ENCODE peak calls at places on chromosomes 3 and 15, in four cellular contexts. One of them, this sample, is unnamed.

GRCh38 chr3:63877737-63878393 is 14.2 kb downstream of the ATXN7 start:
- DNase-seq in lower lobe of right lung: no peak
- DNase-seq in CD8-positive, alpha-beta T cell: no peak
- DNase-seq in fibroblast of pulmonary artery: no peak
- DNase-seq in this sample: no peak

GRCh38 chr3:184016820-184017671 is 638 bp downstream of the ABCC5 start:
- DNase-seq in CD8-positive, alpha-beta T cell: peak
- DNase-seq in lower lobe of right lung: peak
- DNase-seq in fibroblast of pulmonary artery: peak
- DNase-seq in this sample: peak

GRCh38 chr3:19885468-19885867 is 48.5 kb downstream of the EFHB start:
- DNase-seq in fibroblast of pulmonary artery: peak
- DNase-seq in lower lobe of right lung: no peak
- DNase-seq in CD8-positive, alpha-beta T cell: no peak
- DNase-seq in this sample: peak

GRCh38 chr3:42655980-42656679 is 2.6 kb downstream of the ZBTB47 start:
- DNase-seq in fibroblast of pulmonary artery: peak
- DNase-seq in lower lobe of right lung: no peak
- DNase-seq in CD8-positive, alpha-beta T cell: no peak
- DNase-seq in this sample: peak

GRCh38 chr15:78340243-78341056 is at the start of gene CRABP1:
- DNase-seq in CD8-positive, alpha-beta T cell: no peak
- DNase-seq in lower lobe of right lung: no peak
- DNase-seq in fibroblast of pulmonary artery: no peak
- DNase-seq in this sample: no peak

GRCh38 chr3:124701687-124702086 is 28.6 kb upstream of the UMPS start:
- DNase-seq in fibroblast of pulmonary artery: peak
- DNase-seq in lower lobe of right lung: no peak
- DNase-seq in CD8-positive, alpha-beta T cell: no peak
- DNase-seq in this sample: peak

GRCh38 chr15:48880070-48880634 is 2.2 kb downstream of the EID1 start:
- DNase-seq in fibroblast of pulmonary artery: no peak
- DNase-seq in CD8-positive, alpha-beta T cell: no peak
- DNase-seq in lower lobe of right lung: no peak
- DNase-seq in this sample: no peak

GRCh38 chr3:192957441-192957951 is 39.8 kb upstream of the MB21D2 start:
- DNase-seq in CD8-positive, alpha-beta T cell: no peak
- DNase-seq in fibroblast of pulmonary artery: peak
- DNase-seq in lower lobe of right lung: no peak
- DNase-seq in this sample: peak

GRCh38 chr15:38868326-38869114 is 303.9 kb upstream of the RASGRP1 start:
- DNase-seq in fibroblast of pulmonary artery: peak
- DNase-seq in CD8-positive, alpha-beta T cell: no peak
- DNase-seq in lower lobe of right lung: no peak
- DNase-seq in this sample: peak

GRCh38 chr15:28944286-28944685 is 58.5 kb downstream of the APBA2 start:
- DNase-seq in fibroblast of pulmonary artery: no peak
- DNase-seq in CD8-positive, alpha-beta T cell: no peak
- DNase-seq in lower lobe of right lung: no peak
- DNase-seq in this sample: no peak

GRCh38 chr15:31598620-31599019 is 272.0 kb downstream of the KLF13 start:
- DNase-seq in CD8-positive, alpha-beta T cell: no peak
- DNase-seq in fibroblast of pulmonary artery: no peak
- DNase-seq in lower lobe of right lung: peak
- DNase-seq in this sample: no peak

GRCh38 chr3:74787008-74787407 is 172.5 kb upstream of the CNTN3 start:
- DNase-seq in fibroblast of pulmonary artery: no peak
- DNase-seq in lower lobe of right lung: no peak
- DNase-seq in CD8-positive, alpha-beta T cell: no peak
- DNase-seq in this sample: no peak

GRCh38 chr3:68874551-68875348 is 57.6 kb downstream of the TAFA4 start:
- DNase-seq in CD8-positive, alpha-beta T cell: no peak
- DNase-seq in fibroblast of pulmonary artery: no peak
- DNase-seq in lower lobe of right lung: no peak
- DNase-seq in this sample: no peak

GRCh38 chr3:191961036-191961435 is 500.1 kb downstream of the PYDC2 start:
- DNase-seq in CD8-positive, alpha-beta T cell: no peak
- DNase-seq in lower lobe of right lung: no peak
- DNase-seq in fibroblast of pulmonary artery: no peak
- DNase-seq in this sample: no peak

GRCh38 chr3:139561959-139562676 is 22.6 kb upstream of the RBP1 start:
- DNase-seq in CD8-positive, alpha-beta T cell: no peak
- DNase-seq in fibroblast of pulmonary artery: peak
- DNase-seq in lower lobe of right lung: no peak
- DNase-seq in this sample: peak

GRCh38 chr3:14491396-14492190 is 48.5 kb downstream of the GRIP2 start:
- DNase-seq in CD8-positive, alpha-beta T cell: no peak
- DNase-seq in lower lobe of right lung: no peak
- DNase-seq in fibroblast of pulmonary artery: no peak
- DNase-seq in this sample: no peak

GRCh38 chr15:31273258-31273941 is 53.2 kb upstream of the KLF13 start:
- DNase-seq in CD8-positive, alpha-beta T cell: no peak
- DNase-seq in fibroblast of pulmonary artery: no peak
- DNase-seq in lower lobe of right lung: peak
- DNase-seq in this sample: no peak

GRCh38 chr15:72855791-72856190 is 72.2 kb upstream of the ADPGK start:
- DNase-seq in lower lobe of right lung: no peak
- DNase-seq in CD8-positive, alpha-beta T cell: no peak
- DNase-seq in fibroblast of pulmonary artery: no peak
- DNase-seq in this sample: no peak

GRCh38 chr15:51947124-51947523 is 24.5 kb downstream of the LEO1 start:
- DNase-seq in fibroblast of pulmonary artery: no peak
- DNase-seq in CD8-positive, alpha-beta T cell: no peak
- DNase-seq in lower lobe of right lung: no peak
- DNase-seq in this sample: peak

GRCh38 chr3:78972617-78973301 is 795.0 kb downstream of the ROBO1 start:
- DNase-seq in lower lobe of right lung: no peak
- DNase-seq in fibroblast of pulmonary artery: no peak
- DNase-seq in CD8-positive, alpha-beta T cell: no peak
- DNase-seq in this sample: no peak

DNA sequence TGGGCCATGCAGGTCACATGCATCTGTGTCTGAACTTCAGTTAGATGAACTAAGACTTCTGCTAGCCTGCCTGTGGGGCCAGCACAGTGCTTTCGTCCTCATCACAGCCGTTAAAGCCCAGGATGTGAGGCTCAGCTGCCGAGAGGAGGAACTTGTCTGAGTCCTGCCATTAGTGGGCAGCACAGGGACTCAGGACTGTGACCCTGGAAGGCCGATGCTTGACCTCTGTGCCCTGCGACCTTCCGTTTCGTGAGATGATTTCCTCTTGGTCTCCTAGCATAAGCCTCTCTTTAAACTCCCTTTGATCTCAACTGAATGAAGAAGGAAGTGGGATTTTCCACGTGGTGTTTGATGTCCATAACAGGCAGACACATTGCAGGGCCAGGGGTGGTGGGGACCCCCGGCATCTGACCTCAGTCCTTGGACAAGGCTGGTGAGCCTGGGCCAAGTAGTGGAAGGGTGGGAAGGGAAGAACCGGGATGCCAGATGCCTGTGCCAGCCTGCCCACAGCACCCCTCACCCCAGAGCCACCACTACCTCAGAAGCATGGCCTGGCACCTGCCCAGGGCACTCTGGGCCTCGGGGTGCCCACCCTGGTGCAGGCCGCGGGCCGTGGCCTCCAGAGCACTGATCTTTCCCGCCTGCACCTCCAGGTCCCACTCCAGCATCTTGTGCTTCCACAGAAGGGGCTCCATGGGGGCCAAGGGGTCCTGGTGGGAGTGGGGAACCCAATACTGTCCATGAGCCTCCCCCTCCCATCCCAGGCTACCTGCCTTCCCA is 21.6 kb downstream of the PLA2G4B start:
- DNase-seq in lower lobe of right lung: no peak
- DNase-seq in CD8-positive, alpha-beta T cell: no peak
- DNase-seq in fibroblast of pulmonary artery: no peak
- DNase-seq in this sample: no peak
- TF ChIP-seq CTCF in lower lobe of right lung: no peak
- TF ChIP-seq CTCF in CD8-positive, alpha-beta T cell: no peak
- TF ChIP-seq CTCF in fibroblast of pulmonary artery: peak
- TF ChIP-seq CTCF in this sample: no peak

GRCh38 chr3:39177708-39178332 is 14.6 kb downstream of the XIRP1 start:
- DNase-seq in CD8-positive, alpha-beta T cell: peak
- DNase-seq in lower lobe of right lung: peak
- DNase-seq in fibroblast of pulmonary artery: peak
- DNase-seq in this sample: peak
- H3K4me3 ChIP-seq in CD8-positive, alpha-beta T cell: peak
- H3K4me3 ChIP-seq in lower lobe of right lung: peak
- H3K4me3 ChIP-seq in fibroblast of pulmonary artery: peak
- H3K4me3 ChIP-seq in this sample: peak

GRCh38 chr3:72821170-72821781 is 27.0 kb downstream of the SHQ1 start:
- DNase-seq in CD8-positive, alpha-beta T cell: no peak
- DNase-seq in lower lobe of right lung: no peak
- DNase-seq in fibroblast of pulmonary artery: peak
- DNase-seq in this sample: peak

GRCh38 chr3:72818915-72819314 is 29.3 kb downstream of the SHQ1 start:
- DNase-seq in lower lobe of right lung: no peak
- DNase-seq in CD8-positive, alpha-beta T cell: no peak
- DNase-seq in fibroblast of pulmonary artery: peak
- DNase-seq in this sample: peak

GRCh38 chr3:72816843-72817485 is 31.3 kb downstream of the SHQ1 start:
- DNase-seq in lower lobe of right lung: no peak
- DNase-seq in CD8-positive, alpha-beta T cell: no peak
- DNase-seq in fibroblast of pulmonary artery: no peak
- DNase-seq in this sample: no peak

GRCh38 chr3:72820405-72820804 is 27.8 kb downstream of the SHQ1 start:
- DNase-seq in lower lobe of right lung: no peak
- DNase-seq in fibroblast of pulmonary artery: peak
- DNase-seq in CD8-positive, alpha-beta T cell: no peak
- DNase-seq in this sample: peak

GRCh38 chr3:72818092-72818721 is 30.0 kb downstream of the SHQ1 start:
- DNase-seq in CD8-positive, alpha-beta T cell: no peak
- DNase-seq in fibroblast of pulmonary artery: peak
- DNase-seq in lower lobe of right lung: no peak
- DNase-seq in this sample: peak
- TF ChIP-seq CTCF in CD8-positive, alpha-beta T cell: no peak
- TF ChIP-seq CTCF in fibroblast of pulmonary artery: peak
- TF ChIP-seq CTCF in lower lobe of right lung: peak
- TF ChIP-seq CTCF in this sample: peak

GRCh38 chr15:85404156-85404921 is 23.9 kb downstream of the AKAP13 start:
- DNase-seq in lower lobe of right lung: no peak
- DNase-seq in fibroblast of pulmonary artery: no peak
- DNase-seq in CD8-positive, alpha-beta T cell: no peak
- DNase-seq in this sample: no peak
- H3K4me3 ChIP-seq in lower lobe of right lung: no peak
- H3K4me3 ChIP-seq in fibroblast of pulmonary artery: no peak
- H3K4me3 ChIP-seq in CD8-positive, alpha-beta T cell: no peak
- H3K4me3 ChIP-seq in this sample: no peak

This sample was measured in fibroblast of mammary gland.